ENCODE peak calls at places on chromosomes 3 and 15, in ten cellular contexts. One of them, this sample, is unnamed.

GRCh38 chr3:147540921-147541320 is 131.8 kb downstream of the ZIC1 start:
- DNase-seq in T-helper 9 cell: no peak
- DNase-seq in IMR-90: no peak
- DNase-seq in AG09309: no peak
- DNase-seq in HS-5: no peak
- DNase-seq in T-helper 2 cell: no peak
- DNase-seq in RWPE1: no peak
- DNase-seq in DMS 273 treated with DMSO at 0.1 percent for 48 hours: no peak
- DNase-seq in mucosa of descending colon: no peak
- DNase-seq in fibroblast of mammary gland: no peak
- DNase-seq in this sample: no peak

GRCh38 chr3:15023249-15023648 is 41.9 kb downstream of the MRPS25 start:
- DNase-seq in AG09309: no peak
- DNase-seq in mucosa of descending colon: no peak
- DNase-seq in fibroblast of mammary gland: no peak
- DNase-seq in T-helper 9 cell: no peak
- DNase-seq in IMR-90: no peak
- DNase-seq in T-helper 2 cell: no peak
- DNase-seq in DMS 273 treated with DMSO at 0.1 percent for 48 hours: no peak
- DNase-seq in HS-5: no peak
- DNase-seq in RWPE1: no peak
- DNase-seq in this sample: no peak

GRCh38 chr3:13829311-13829710 is 50.6 kb downstream of the WNT7A start:
- DNase-seq in HS-5: no peak
- DNase-seq in mucosa of descending colon: no peak
- DNase-seq in RWPE1: no peak
- DNase-seq in T-helper 2 cell: no peak
- DNase-seq in fibroblast of mammary gland: no peak
- DNase-seq in DMS 273 treated with DMSO at 0.1 percent for 48 hours: no peak
- DNase-seq in T-helper 9 cell: no peak
- DNase-seq in AG09309: no peak
- DNase-seq in IMR-90: no peak
- DNase-seq in this sample: no peak

GRCh38 chr3:160040181-160040580 is 51.5 kb downstream of the IL12A start:
- DNase-seq in HS-5: no peak
- DNase-seq in RWPE1: no peak
- DNase-seq in mucosa of descending colon: no peak
- DNase-seq in T-helper 2 cell: no peak
- DNase-seq in IMR-90: peak
- DNase-seq in T-helper 9 cell: no peak
- DNase-seq in fibroblast of mammary gland: no peak
- DNase-seq in DMS 273 treated with DMSO at 0.1 percent for 48 hours: no peak
- DNase-seq in AG09309: no peak
- DNase-seq in this sample: no peak

GRCh38 chr3:57518276-57518914 is 25.7 kb downstream of the DNAH12 start:
- DNase-seq in DMS 273 treated with DMSO at 0.1 percent for 48 hours: no peak
- DNase-seq in T-helper 9 cell: no peak
- DNase-seq in T-helper 2 cell: no peak
- DNase-seq in RWPE1: no peak
- DNase-seq in AG09309: no peak
- DNase-seq in fibroblast of mammary gland: no peak
- DNase-seq in HS-5: peak
- DNase-seq in mucosa of descending colon: no peak
- DNase-seq in IMR-90: peak
- DNase-seq in this sample: peak

GRCh38 chr3:147395975-147396708 is 10.2 kb downstream of the ZIC4 start:
- DNase-seq in fibroblast of mammary gland: no peak
- DNase-seq in IMR-90: no peak
- DNase-seq in AG09309: no peak
- DNase-seq in T-helper 9 cell: no peak
- DNase-seq in RWPE1: no peak
- DNase-seq in mucosa of descending colon: no peak
- DNase-seq in HS-5: no peak
- DNase-seq in DMS 273 treated with DMSO at 0.1 percent for 48 hours: no peak
- DNase-seq in T-helper 2 cell: no peak
- DNase-seq in this sample: no peak

GRCh38 chr3:9700536-9700935 is 3.1 kb upstream of the CPNE9 start:
- DNase-seq in T-helper 9 cell: no peak
- DNase-seq in fibroblast of mammary gland: no peak
- DNase-seq in IMR-90: no peak
- DNase-seq in HS-5: no peak
- DNase-seq in mucosa of descending colon: no peak
- DNase-seq in RWPE1: no peak
- DNase-seq in T-helper 2 cell: no peak
- DNase-seq in AG09309: no peak
- DNase-seq in DMS 273 treated with DMSO at 0.1 percent for 48 hours: no peak
- DNase-seq in this sample: no peak

GRCh38 chr3:40452057-40452456 is 5.1 kb upstream of the RPL14 start:
- DNase-seq in fibroblast of mammary gland: no peak
- DNase-seq in mucosa of descending colon: no peak
- DNase-seq in T-helper 2 cell: no peak
- DNase-seq in T-helper 9 cell: no peak
- DNase-seq in RWPE1: no peak
- DNase-seq in AG09309: no peak
- DNase-seq in DMS 273 treated with DMSO at 0.1 percent for 48 hours: no peak
- DNase-seq in HS-5: no peak
- DNase-seq in IMR-90: no peak
- DNase-seq in this sample: no peak

GRCh38 chr3:124591699-124592098 is 138.6 kb upstream of the UMPS start:
- DNase-seq in AG09309: no peak
- DNase-seq in DMS 273 treated with DMSO at 0.1 percent for 48 hours: no peak
- DNase-seq in T-helper 2 cell: no peak
- DNase-seq in IMR-90: no peak
- DNase-seq in T-helper 9 cell: no peak
- DNase-seq in HS-5: no peak
- DNase-seq in fibroblast of mammary gland: no peak
- DNase-seq in mucosa of descending colon: no peak
- DNase-seq in RWPE1: no peak
- DNase-seq in this sample: no peak

GRCh38 chr3:1251282-1252060 is 158.6 kb downstream of the CNTN6 start:
- DNase-seq in fibroblast of mammary gland: peak
- DNase-seq in mucosa of descending colon: no peak
- DNase-seq in DMS 273 treated with DMSO at 0.1 percent for 48 hours: no peak
- DNase-seq in T-helper 9 cell: no peak
- DNase-seq in AG09309: no peak
- DNase-seq in T-helper 2 cell: no peak
- DNase-seq in HS-5: no peak
- DNase-seq in RWPE1: peak
- DNase-seq in IMR-90: no peak
- DNase-seq in this sample: no peak

GRCh38 chr3:63639821-63640220 is 12.7 kb upstream of the SNTN start:
- DNase-seq in RWPE1: no peak
- DNase-seq in T-helper 9 cell: no peak
- DNase-seq in AG09309: no peak
- DNase-seq in T-helper 2 cell: no peak
- DNase-seq in DMS 273 treated with DMSO at 0.1 percent for 48 hours: no peak
- DNase-seq in IMR-90: no peak
- DNase-seq in fibroblast of mammary gland: no peak
- DNase-seq in mucosa of descending colon: no peak
- DNase-seq in HS-5: no peak
- DNase-seq in this sample: no peak

GRCh38 chr3:100954990-100955389 is 38.2 kb downstream of the ABI3BP start:
- DNase-seq in RWPE1: peak
- DNase-seq in fibroblast of mammary gland: peak
- DNase-seq in mucosa of descending colon: no peak
- DNase-seq in AG09309: peak
- DNase-seq in T-helper 2 cell: no peak
- DNase-seq in T-helper 9 cell: no peak
- DNase-seq in HS-5: peak
- DNase-seq in DMS 273 treated with DMSO at 0.1 percent for 48 hours: no peak
- DNase-seq in IMR-90: peak
- DNase-seq in this sample: peak

GRCh38 chr15:57557810-57558209 is 33.9 kb upstream of the MYZAP start:
- DNase-seq in T-helper 9 cell: no peak
- DNase-seq in RWPE1: no peak
- DNase-seq in fibroblast of mammary gland: no peak
- DNase-seq in T-helper 2 cell: no peak
- DNase-seq in HS-5: no peak
- DNase-seq in AG09309: no peak
- DNase-seq in DMS 273 treated with DMSO at 0.1 percent for 48 hours: no peak
- DNase-seq in mucosa of descending colon: no peak
- DNase-seq in IMR-90: no peak
- DNase-seq in this sample: no peak

GRCh38 chr3:175073209-175073905 is 214.2 kb downstream of the NAALADL2 start:
- DNase-seq in fibroblast of mammary gland: peak
- DNase-seq in DMS 273 treated with DMSO at 0.1 percent for 48 hours: no peak
- DNase-seq in RWPE1: no peak
- DNase-seq in T-helper 9 cell: no peak
- DNase-seq in HS-5: no peak
- DNase-seq in mucosa of descending colon: no peak
- DNase-seq in T-helper 2 cell: no peak
- DNase-seq in AG09309: no peak
- DNase-seq in IMR-90: no peak
- DNase-seq in this sample: peak

GRCh38 chr15:84789762-84790161 is 27.4 kb upstream of the ALPK3 start:
- DNase-seq in IMR-90: no peak
- DNase-seq in T-helper 2 cell: no peak
- DNase-seq in DMS 273 treated with DMSO at 0.1 percent for 48 hours: no peak
- DNase-seq in T-helper 9 cell: no peak
- DNase-seq in HS-5: no peak
- DNase-seq in RWPE1: no peak
- DNase-seq in mucosa of descending colon: no peak
- DNase-seq in AG09309: no peak
- DNase-seq in fibroblast of mammary gland: no peak
- DNase-seq in this sample: no peak

GRCh38 chr15:75903331-75904240 is at the start of gene FBXO22:
- DNase-seq in T-helper 9 cell: peak
- DNase-seq in AG09309: peak
- DNase-seq in fibroblast of mammary gland: peak
- DNase-seq in IMR-90: peak
- DNase-seq in HS-5: peak
- DNase-seq in mucosa of descending colon: peak
- DNase-seq in RWPE1: peak
- DNase-seq in T-helper 2 cell: peak
- DNase-seq in DMS 273 treated with DMSO at 0.1 percent for 48 hours: peak
- DNase-seq in this sample: peak

GRCh38 chr15:81281176-81281735 is 42.7 kb downstream of the STARD5 start:
- DNase-seq in mucosa of descending colon: no peak
- DNase-seq in DMS 273 treated with DMSO at 0.1 percent for 48 hours: no peak
- DNase-seq in HS-5: no peak
- DNase-seq in IMR-90: no peak
- DNase-seq in T-helper 9 cell: no peak
- DNase-seq in RWPE1: no peak
- DNase-seq in fibroblast of mammary gland: no peak
- DNase-seq in T-helper 2 cell: no peak
- DNase-seq in AG09309: no peak
- DNase-seq in this sample: no peak

GRCh38 chr3:129690406-129690805 is 83.9 kb upstream of the PLXND1 start:
- DNase-seq in HS-5: peak
- DNase-seq in DMS 273 treated with DMSO at 0.1 percent for 48 hours: peak
- DNase-seq in RWPE1: peak
- DNase-seq in T-helper 9 cell: peak
- DNase-seq in IMR-90: peak
- DNase-seq in mucosa of descending colon: no peak
- DNase-seq in T-helper 2 cell: peak
- DNase-seq in AG09309: peak
- DNase-seq in fibroblast of mammary gland: peak
- DNase-seq in this sample: peak

GRCh38 chr3:182803596-182803995 is 10.3 kb downstream of the ATP11B start:
- DNase-seq in IMR-90: no peak
- DNase-seq in HS-5: no peak
- DNase-seq in T-helper 2 cell: no peak
- DNase-seq in AG09309: no peak
- DNase-seq in RWPE1: no peak
- DNase-seq in T-helper 9 cell: no peak
- DNase-seq in mucosa of descending colon: no peak
- DNase-seq in DMS 273 treated with DMSO at 0.1 percent for 48 hours: no peak
- DNase-seq in fibroblast of mammary gland: no peak
- DNase-seq in this sample: no peak

GRCh38 chr3:84836961-84837360 is 121.8 kb upstream of the CADM2 start:
- DNase-seq in T-helper 2 cell: no peak
- DNase-seq in DMS 273 treated with DMSO at 0.1 percent for 48 hours: peak
- DNase-seq in fibroblast of mammary gland: no peak
- DNase-seq in IMR-90: no peak
- DNase-seq in T-helper 9 cell: no peak
- DNase-seq in mucosa of descending colon: no peak
- DNase-seq in AG09309: no peak
- DNase-seq in RWPE1: no peak
- DNase-seq in HS-5: no peak
- DNase-seq in this sample: no peak

GRCh38 chr3:33277193-33277882 is at the start of gene FBXL2:
- DNase-seq in mucosa of descending colon: peak
- DNase-seq in AG09309: no peak
- DNase-seq in DMS 273 treated with DMSO at 0.1 percent for 48 hours: peak
- DNase-seq in fibroblast of mammary gland: peak
- DNase-seq in T-helper 9 cell: no peak
- DNase-seq in IMR-90: peak
- DNase-seq in T-helper 2 cell: no peak
- DNase-seq in HS-5: no peak
- DNase-seq in RWPE1: peak
- DNase-seq in this sample: peak